ENCODE peak calls at places on chromosomes 13 and 19, in eight cellular contexts. A is upper lobe of left lung, E is heart left ventricle, D is lower leg skin, Q is tibial nerve, J is HCT116, M is H54, L is GM12878. G is an unnamed sample.

GRCh38 chr19:47006496-47006895 is 13.1 kb upstream of the NPAS1 start:
- DNase-seq in A (no peak), E (no peak), D (no peak), Q (no peak), J (no peak), M (no peak), L (no peak), G (no peak)

GRCh38 chr13:76349700-76350099 is 536.5 kb downstream of the KCTD12 start:
- DNase-seq in A (no peak), E (no peak), D (no peak), Q (no peak), J (no peak), M (no peak), L (no peak), G (no peak)

GRCh38 chr13:51998723-51999471 is 12.4 kb downstream of the ATP7B start:
- DNase-seq in A (no peak), E (no peak), D (no peak), Q (no peak), J (no peak), M (no peak), L (no peak), G (no peak)

GRCh38 chr19:33401683-33402420 is 28.3 kb downstream of the CEBPG start:
- DNase-seq in A (peak), E (no peak), D (no peak), Q (peak), J (no peak), M (no peak), L (no peak), G (no peak)

GRCh38 chr19:31351212-31352193 is 2.3 kb upstream of the TSHZ3 start:
- DNase-seq in A (peak), E (peak), D (no peak), Q (no peak), J (no peak), M (peak), L (no peak), G (no peak)

GRCh38 chr13:97742084-97742483 is 211.4 kb upstream of the IPO5 start:
- DNase-seq in A (no peak), E (no peak), D (no peak), Q (no peak), J (no peak), M (no peak), L (no peak), G (no peak)

GRCh38 chr13:98239156-98240076 is 62.3 kb upstream of the RNF113B start:
- DNase-seq in A (no peak), E (no peak), D (no peak), Q (no peak), J (no peak), M (no peak), L (no peak), G (no peak)

GRCh38 chr13:41900918-41901317 is 60.0 kb downstream of the VWA8 start:
- DNase-seq in A (no peak), E (no peak), D (no peak), Q (no peak), J (no peak), M (no peak), L (no peak), G (no peak)

GRCh38 chr13:59425211-59425721 is 738.5 kb downstream of the DIAPH3 start:
- DNase-seq in A (no peak), E (no peak), D (no peak), Q (no peak), J (no peak), M (no peak), L (no peak), G (no peak)

GRCh38 chr13:37202264-37202663 is 96.8 kb upstream of the CSNK1A1L start:
- DNase-seq in A (no peak), E (no peak), D (no peak), Q (no peak), J (no peak), M (no peak), L (no peak), G (no peak)

GRCh38 chr13:47166341-47166740 is 269.5 kb upstream of the HTR2A start:
- DNase-seq in A (no peak), E (no peak), D (no peak), Q (no peak), J (no peak), M (no peak), L (no peak), G (no peak)

GRCh38 chr13:41802684-41803554 is 158.0 kb downstream of the VWA8 start:
- DNase-seq in A (no peak), E (no peak), D (no peak), Q (no peak), J (no peak), M (no peak), L (no peak), G (no peak)

GRCh38 chr13:83024226-83024625 is 858.0 kb downstream of the SLITRK1 start:
- DNase-seq in A (no peak), E (no peak), D (no peak), Q (no peak), J (no peak), M (no peak), L (no peak), G (no peak)

GRCh38 chr19:13600802-13601201 is 94.5 kb upstream of the CACNA1A start:
- DNase-seq in A (no peak), E (no peak), D (no peak), Q (no peak), J (no peak), M (no peak), L (no peak), G (no peak)

GRCh38 chr13:95716231-95716630 is 39.3 kb downstream of the DNAJC3 start:
- DNase-seq in A (peak), E (no peak), D (no peak), Q (no peak), J (no peak), M (no peak), L (no peak), G (no peak)

GRCh38 chr19:45097776-45098520 is 5.0 kb downstream of the PPP1R37 start:
- DNase-seq in A (no peak), E (no peak), D (peak), Q (no peak), J (no peak), M (peak), L (no peak), G (peak)

GRCh38 chr13:52141299-52141698 is 12.4 kb upstream of the NEK5 start:
- DNase-seq in A (no peak), E (no peak), D (no peak), Q (no peak), J (no peak), M (no peak), L (no peak), G (no peak)

GRCh38 chr13:100156786-100157185 is 67.9 kb downstream of the PCCA start:
- DNase-seq in A (no peak), E (no peak), D (no peak), Q (no peak), J (no peak), M (peak), L (no peak), G (no peak)

GRCh38 chr19:7348587-7349230 is at the start of gene ARHGEF18:
- DNase-seq in A (peak), E (peak), D (no peak), Q (no peak), J (no peak), M (no peak), L (peak), G (no peak)

GRCh38 chr13:79492313-79492798 is 11.4 kb downstream of the NDFIP2 start:
- DNase-seq in A (no peak), E (no peak), D (no peak), Q (no peak), J (no peak), M (no peak), L (no peak), G (no peak)

GRCh38 chr19:36939153-36939552 is 23.0 kb downstream of the ZNF568 start:
- DNase-seq in A (no peak), E (no peak), D (no peak), Q (no peak), J (no peak), M (no peak), L (no peak), G (no peak)

GRCh38 chr19:54325631-54326030 is 12.7 kb upstream of the LILRA5 start:
- DNase-seq in A (no peak), E (no peak), D (no peak), Q (no peak), J (no peak), M (no peak), L (no peak), G (no peak)

GRCh38 chr13:107457686-107458085 is 757.6 kb downstream of the LIG4 start:
- DNase-seq in A (no peak), E (no peak), D (no peak), Q (no peak), J (no peak), M (no peak), L (no peak), G (no peak)

GRCh38 chr19:48934837-48935236 is 1.3 kb downstream of the DHDH start:
- DNase-seq in A (peak), E (no peak), D (no peak), Q (no peak), J (no peak), M (no peak), L (no peak), G (no peak)
- TF ChIP-seq POLR2A in A (no peak), E (no peak), D (no peak), Q (no peak), J (no peak), M (no peak), L (no peak), G (no peak)

GRCh38 chr19:40220674-40221073 is 2.5 kb upstream of the TTC9B start:
- DNase-seq in A (no peak), E (no peak), D (no peak), Q (no peak), J (no peak), M (no peak), L (no peak), G (no peak)

GRCh38 chr19:40221858-40222619 is 3.9 kb upstream of the TTC9B start:
- DNase-seq in A (peak), E (peak), D (peak), Q (peak), J (peak), M (peak), L (peak), G (peak)

GRCh38 chr19:40225440-40226305 is 816 bp downstream of the CCNP start:
- DNase-seq in A (no peak), E (no peak), D (no peak), Q (no peak), J (no peak), M (no peak), L (no peak), G (no peak)

GRCh38 chr19:40224342-40225148 is 1.9 kb downstream of the CCNP start:
- DNase-seq in A (peak), E (no peak), D (no peak), Q (no peak), J (peak), M (no peak), L (no peak), G (no peak)

GRCh38 chr19:40223135-40223822 is 3.2 kb downstream of the CCNP start:
- DNase-seq in A (peak), E (no peak), D (no peak), Q (no peak), J (no peak), M (no peak), L (no peak), G (peak)
- TF ChIP-seq POLR2A in A (no peak), E (no peak), D (no peak), Q (no peak), J (no peak), M (no peak), L (no peak), G (no peak)

GRCh38 chr19:17245535-17245984 is at the start of gene NR2F6:
- DNase-seq in A (no peak), E (no peak), D (no peak), Q (no peak), J (no peak), M (no peak), L (no peak), G (no peak)
- TF ChIP-seq POLR2A in A (peak), E (no peak), D (no peak), Q (no peak), J (no peak), M (peak), L (no peak), G (no peak)

DNA sequence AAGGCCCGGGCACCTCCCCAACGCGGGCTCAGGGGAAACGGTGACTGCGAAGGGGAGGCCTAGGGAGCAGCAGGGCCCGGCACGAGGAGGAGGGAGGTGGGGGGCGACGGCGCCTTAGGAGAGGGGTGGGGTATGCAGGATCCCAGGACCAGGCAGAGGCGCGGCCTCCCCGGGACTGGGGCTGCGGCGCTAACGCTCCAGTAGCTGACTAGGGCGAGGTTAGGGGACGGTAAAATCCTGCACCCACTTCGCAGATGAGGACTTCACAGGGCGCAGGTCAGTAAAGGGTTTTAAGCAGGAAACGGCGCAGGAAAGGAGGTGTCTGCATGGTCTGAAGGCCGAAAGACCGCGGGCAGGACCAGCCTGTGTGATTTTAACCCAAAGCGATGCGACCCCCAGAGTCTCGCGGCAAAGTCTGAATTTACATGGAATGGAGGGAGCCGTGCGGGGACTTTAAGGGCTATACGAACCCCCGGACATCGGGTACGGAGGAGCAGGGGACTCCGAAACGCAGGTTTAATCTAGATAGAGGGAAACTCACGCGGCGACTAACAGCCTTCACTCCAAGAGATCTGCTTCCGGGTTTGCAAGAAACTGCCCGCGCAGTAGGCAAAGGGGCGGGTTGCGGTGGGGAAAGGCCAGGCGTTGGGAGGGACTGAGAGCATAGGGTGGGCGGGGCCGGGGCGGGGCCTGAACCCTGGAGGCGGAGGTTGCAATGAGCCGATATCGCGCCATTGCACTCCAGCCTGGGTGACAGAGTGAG is at the start of gene ZNF665:
- DNase-seq in A (peak), E (peak), D (peak), Q (peak), J (no peak), M (peak), L (no peak), G (peak)
- TF ChIP-seq POLR2A in A (peak), E (no peak), D (peak), Q (peak), J (no peak), M (peak), L (peak), G (no peak)

DNA sequence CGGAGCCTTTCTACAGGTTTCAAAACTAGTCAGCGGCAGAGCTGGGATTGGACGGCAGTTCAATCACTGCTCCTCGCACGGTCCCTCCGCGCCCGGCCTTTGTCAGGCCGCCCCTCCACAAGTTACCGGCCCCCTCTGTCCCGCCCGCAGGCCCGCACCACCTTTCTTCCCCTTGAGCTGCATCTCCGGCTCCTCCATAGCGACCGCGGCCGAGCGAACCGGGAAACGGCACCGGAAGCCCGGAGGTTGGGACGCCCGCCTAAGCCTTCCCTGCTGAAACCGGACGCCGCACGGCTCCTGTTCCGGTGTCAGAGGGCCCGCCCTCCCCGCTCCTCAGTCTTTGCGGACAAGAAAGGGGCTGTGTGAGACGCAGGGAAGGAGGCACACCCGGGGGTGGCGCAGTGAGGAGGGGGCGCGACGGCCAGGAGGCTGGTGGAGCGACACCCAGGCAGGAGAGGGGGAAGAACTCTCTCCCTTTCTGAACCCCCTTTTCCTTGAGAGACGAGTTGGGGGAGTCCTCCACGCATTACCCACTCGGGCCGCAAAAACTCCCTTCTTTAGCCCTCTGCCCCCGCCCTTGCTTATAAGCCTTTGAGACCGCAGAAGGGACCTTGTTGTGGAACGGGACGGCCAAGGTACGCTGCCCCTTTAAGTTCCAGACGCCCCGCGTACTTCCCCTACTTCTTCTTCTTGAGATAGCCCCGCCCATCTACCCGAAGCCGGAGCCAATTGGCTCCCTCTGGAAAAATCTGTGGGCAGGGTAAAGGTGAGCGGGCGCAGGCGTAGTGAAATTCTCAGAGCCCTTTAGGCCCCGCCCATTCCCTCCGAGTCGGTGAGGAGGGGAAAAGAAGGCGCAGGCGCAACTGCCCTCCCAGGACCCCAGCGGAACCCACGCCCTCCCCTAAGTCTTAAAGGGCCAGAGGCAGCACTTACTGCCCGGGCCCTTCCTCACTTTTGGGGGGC is at the start of the genes BORCS8 and RFXANK:
- DNase-seq in A (peak), E (peak), D (peak), Q (peak), J (peak), M (peak), L (peak), G (peak)
- TF ChIP-seq POLR2A in A (peak), E (no peak), D (no peak), Q (no peak), J (peak), M (peak), L (peak), G (peak)

GRCh38 chr19:11094520-11094894 is 5.2 kb downstream of the LDLR start:
- DNase-seq in A (no peak), E (no peak), D (no peak), Q (no peak), J (no peak), M (no peak), L (no peak), G (no peak)
- TF ChIP-seq POLR2A in A (no peak), E (no peak), D (no peak), Q (no peak), J (no peak), M (no peak), L (no peak), G (no peak)